ENCODE peak calls at places on chromosome 9, in five cellular contexts. One of them, this sample, is unnamed. For H3K27me3, the result is how much of the 10 kb centered on the place peaks cover.

GRCh38 chr9:113580041-113580953 is 116.8 kb downstream of the RGS3 start:
- DNase-seq in esophagus squamous epithelium: peak
- DNase-seq in iPS DF 6.9: no peak
- DNase-seq in stomach: peak
- DNase-seq in GM23248: peak
- DNase-seq in this sample: no peak

GRCh38 chr9:34555435-34556230 is 32.8 kb upstream of the ENHO start:
- DNase-seq in GM23248: no peak
- DNase-seq in stomach: no peak
- DNase-seq in esophagus squamous epithelium: no peak
- DNase-seq in iPS DF 6.9: no peak
- DNase-seq in this sample: no peak

GRCh38 chr9:11128156-11128555 is 515.4 kb upstream of the PTPRD start:
- DNase-seq in esophagus squamous epithelium: no peak
- DNase-seq in iPS DF 6.9: no peak
- DNase-seq in stomach: no peak
- DNase-seq in GM23248: no peak
- DNase-seq in this sample: no peak

GRCh38 chr9:126842977-126843799 is 17.3 kb upstream of the ZBTB34 start:
- DNase-seq in iPS DF 6.9: no peak
- DNase-seq in stomach: no peak
- DNase-seq in GM23248: no peak
- DNase-seq in esophagus squamous epithelium: no peak
- DNase-seq in this sample: no peak

GRCh38 chr9:78985084-78985738 is 586.6 kb upstream of the TLE4 start:
- DNase-seq in GM23248: peak
- DNase-seq in iPS DF 6.9: no peak
- DNase-seq in esophagus squamous epithelium: no peak
- DNase-seq in stomach: no peak
- DNase-seq in this sample: peak

GRCh38 chr9:37582548-37583157 is 6.5 kb upstream of the FBXO10 start:
- DNase-seq in iPS DF 6.9: no peak
- DNase-seq in esophagus squamous epithelium: no peak
- DNase-seq in stomach: no peak
- DNase-seq in GM23248: peak
- DNase-seq in this sample: peak

GRCh38 chr9:126885089-126885753 is 24.8 kb downstream of the ZBTB34 start:
- DNase-seq in iPS DF 6.9: no peak
- DNase-seq in GM23248: peak
- DNase-seq in stomach: no peak
- DNase-seq in esophagus squamous epithelium: no peak
- DNase-seq in this sample: no peak

GRCh38 chr9:123522921-123523320 is 166.9 kb downstream of the CRB2 start:
- DNase-seq in stomach: no peak
- DNase-seq in GM23248: no peak
- DNase-seq in iPS DF 6.9: no peak
- DNase-seq in esophagus squamous epithelium: no peak
- DNase-seq in this sample: no peak

GRCh38 chr9:75889977-75890540 is 414 bp upstream of the PCSK5 start:
- DNase-seq in GM23248: peak
- DNase-seq in esophagus squamous epithelium: no peak
- DNase-seq in stomach: peak
- DNase-seq in iPS DF 6.9: no peak
- DNase-seq in this sample: peak

GRCh38 chr9:83937861-83938455 is 16.7 kb upstream of the KIF27 start:
- DNase-seq in esophagus squamous epithelium: no peak
- DNase-seq in stomach: no peak
- DNase-seq in iPS DF 6.9: no peak
- DNase-seq in GM23248: peak
- DNase-seq in this sample: no peak

GRCh38 chr9:99016681-99017387 is 73.1 kb downstream of the COL15A1 start:
- DNase-seq in GM23248: no peak
- DNase-seq in iPS DF 6.9: no peak
- DNase-seq in stomach: peak
- DNase-seq in esophagus squamous epithelium: no peak
- DNase-seq in this sample: no peak

GRCh38 chr9:90508940-90509339 is 133.7 kb downstream of the DIRAS2 start:
- DNase-seq in esophagus squamous epithelium: no peak
- DNase-seq in iPS DF 6.9: no peak
- DNase-seq in GM23248: no peak
- DNase-seq in stomach: no peak
- DNase-seq in this sample: no peak

GRCh38 chr9:1328341-1328740 is 278.2 kb downstream of the DMRT2 start:
- DNase-seq in esophagus squamous epithelium: no peak
- DNase-seq in stomach: no peak
- DNase-seq in iPS DF 6.9: no peak
- DNase-seq in GM23248: no peak
- DNase-seq in this sample: no peak

GRCh38 chr9:69867081-69867814 is 46.6 kb downstream of the CFAP95 start:
- DNase-seq in stomach: no peak
- DNase-seq in GM23248: no peak
- DNase-seq in iPS DF 6.9: no peak
- DNase-seq in esophagus squamous epithelium: no peak
- DNase-seq in this sample: no peak

GRCh38 chr9:14205463-14205862 is 108.5 kb downstream of the NFIB start:
- DNase-seq in GM23248: peak
- DNase-seq in stomach: no peak
- DNase-seq in iPS DF 6.9: no peak
- DNase-seq in esophagus squamous epithelium: no peak
- DNase-seq in this sample: peak

GRCh38 chr9:76827286-76828080 is 63.2 kb downstream of the PCA3 start:
- DNase-seq in stomach: no peak
- DNase-seq in esophagus squamous epithelium: no peak
- DNase-seq in iPS DF 6.9: no peak
- DNase-seq in GM23248: no peak
- DNase-seq in this sample: no peak

GRCh38 chr9:18847576-18848275 is 185.3 kb downstream of the SAXO1 start:
- DNase-seq in stomach: peak
- DNase-seq in iPS DF 6.9: no peak
- DNase-seq in GM23248: no peak
- DNase-seq in esophagus squamous epithelium: no peak
- DNase-seq in this sample: no peak

GRCh38 chr9:73038613-73039012 is 85.8 kb upstream of the ALDH1A1 start:
- DNase-seq in esophagus squamous epithelium: no peak
- DNase-seq in iPS DF 6.9: no peak
- DNase-seq in stomach: peak
- DNase-seq in GM23248: peak
- DNase-seq in this sample: no peak

GRCh38 chr9:18887546-18887945 is 145.5 kb downstream of the SAXO1 start:
- DNase-seq in iPS DF 6.9: no peak
- DNase-seq in GM23248: no peak
- DNase-seq in esophagus squamous epithelium: no peak
- DNase-seq in stomach: no peak
- DNase-seq in this sample: no peak

GRCh38 chr9:109512170-109512756 is 14.2 kb upstream of the PTPN3 start:
- DNase-seq in iPS DF 6.9: no peak
- DNase-seq in stomach: no peak
- DNase-seq in GM23248: no peak
- DNase-seq in esophagus squamous epithelium: no peak
- DNase-seq in this sample: no peak

GRCh38 chr9:128505414-128505765 is 871 bp downstream of the GLE1 start:
- DNase-seq in stomach: no peak
- DNase-seq in iPS DF 6.9: no peak
- DNase-seq in GM23248: peak
- DNase-seq in esophagus squamous epithelium: no peak
- DNase-seq in this sample: no peak

GRCh38 chr9:37191403-37192089 is 71.2 kb downstream of the ZCCHC7 start:
- DNase-seq in esophagus squamous epithelium: no peak
- DNase-seq in iPS DF 6.9: no peak
- DNase-seq in stomach: no peak
- DNase-seq in GM23248: no peak
- DNase-seq in this sample: no peak

GRCh38 chr9:23799521-23799920 is 26.5 kb downstream of the ELAVL2 start:
- DNase-seq in iPS DF 6.9: no peak
- DNase-seq in GM23248: no peak
- DNase-seq in esophagus squamous epithelium: no peak
- DNase-seq in stomach: no peak
- DNase-seq in this sample: no peak

GRCh38 chr9:26892251-26893029 is at the start of gene CAAP1:
- DNase-seq in stomach: peak
- DNase-seq in iPS DF 6.9: peak
- DNase-seq in esophagus squamous epithelium: peak
- DNase-seq in GM23248: peak
- DNase-seq in this sample: peak

GRCh38 chr9:131732636-131733340 is 7.1 kb downstream of the RAPGEF1 start:
- DNase-seq in GM23248: no peak
- DNase-seq in stomach: no peak
- DNase-seq in iPS DF 6.9: no peak
- DNase-seq in esophagus squamous epithelium: no peak
- DNase-seq in this sample: no peak

GRCh38 chr9:70229026-70229425 is 29.8 kb upstream of the SMC5 start:
- DNase-seq in esophagus squamous epithelium: no peak
- DNase-seq in iPS DF 6.9: no peak
- DNase-seq in stomach: no peak
- DNase-seq in GM23248: peak
- DNase-seq in this sample: no peak

GRCh38 chr9:18485691-18486090 is 11.7 kb downstream of the ADAMTSL1 start:
- DNase-seq in GM23248: peak
- DNase-seq in stomach: no peak
- DNase-seq in esophagus squamous epithelium: no peak
- DNase-seq in iPS DF 6.9: no peak
- DNase-seq in this sample: no peak

GRCh38 chr9:129569506-129570449 is 51.1 kb downstream of the C9orf50 start:
- DNase-seq in iPS DF 6.9: no peak
- DNase-seq in GM23248: peak
- DNase-seq in stomach: peak
- DNase-seq in esophagus squamous epithelium: no peak
- DNase-seq in this sample: no peak

GRCh38 chr9:124739360-124739759 is 31.8 kb downstream of the NR6A1 start:
- DNase-seq in esophagus squamous epithelium: no peak
- DNase-seq in stomach: no peak
- DNase-seq in GM23248: no peak
- DNase-seq in iPS DF 6.9: no peak
- DNase-seq in this sample: no peak

GRCh38 chr9:124735121-124735520 is 36.0 kb downstream of the NR6A1 start:
- DNase-seq in esophagus squamous epithelium: no peak
- DNase-seq in iPS DF 6.9: no peak
- DNase-seq in GM23248: peak
- DNase-seq in stomach: no peak
- DNase-seq in this sample: no peak

GRCh38 chr9:124730772-124731171 is 40.3 kb downstream of the NR6A1 start:
- DNase-seq in GM23248: no peak
- DNase-seq in iPS DF 6.9: no peak
- DNase-seq in stomach: no peak
- DNase-seq in esophagus squamous epithelium: no peak
- DNase-seq in this sample: no peak

GRCh38 chr9:124733964-124734740 is 37.0 kb downstream of the NR6A1 start:
- DNase-seq in iPS DF 6.9: no peak
- DNase-seq in stomach: no peak
- DNase-seq in esophagus squamous epithelium: no peak
- DNase-seq in GM23248: no peak
- DNase-seq in this sample: no peak
- H3K27ac ChIP-seq in iPS DF 6.9: no peak
- H3K27ac ChIP-seq in stomach: no peak
- H3K27ac ChIP-seq in esophagus squamous epithelium: peak
- H3K27ac ChIP-seq in GM23248: no peak
- H3K27ac ChIP-seq in this sample: no peak

DNA sequence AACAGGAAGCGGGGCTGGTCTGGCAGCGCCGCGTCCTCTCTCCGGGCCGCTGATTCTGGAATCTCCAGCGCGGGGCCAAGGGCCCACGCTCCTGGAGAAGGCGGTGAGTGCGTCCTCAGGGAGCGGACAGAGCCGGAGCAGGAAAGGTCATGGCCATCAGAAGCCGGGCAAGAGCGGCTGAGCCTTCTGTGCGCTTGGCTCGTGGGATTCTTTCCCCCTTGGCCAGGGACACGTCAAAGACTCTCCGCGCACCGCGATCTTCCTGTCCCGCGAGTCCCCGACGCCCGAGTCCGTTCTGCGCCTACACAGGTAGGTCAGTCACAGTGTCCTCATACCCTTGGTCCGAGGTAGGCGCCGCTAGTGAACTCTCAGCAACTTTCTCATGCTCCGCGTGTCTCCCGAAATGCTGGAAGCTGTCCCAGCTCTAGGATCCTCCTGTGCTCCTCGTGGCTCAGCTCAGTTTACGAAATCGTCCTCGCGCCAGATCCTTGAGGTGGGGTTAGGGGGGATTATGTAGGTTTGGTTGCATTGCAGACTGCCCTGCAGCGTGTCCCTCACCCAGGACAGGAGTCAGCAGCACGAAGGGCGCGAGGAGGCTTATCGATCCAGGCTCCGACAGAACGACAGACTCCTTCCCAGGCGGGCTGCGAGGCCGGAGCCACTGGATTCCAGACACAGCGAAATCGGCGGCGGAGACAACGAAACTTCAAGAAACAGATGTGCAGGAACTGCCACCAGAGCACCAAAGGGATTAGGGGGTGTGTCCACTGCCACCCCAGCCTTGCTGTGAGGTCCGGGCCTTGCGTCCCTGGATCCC is 8.7 kb downstream of the LHX6 start:
- DNase-seq in GM23248: peak
- DNase-seq in stomach: no peak
- DNase-seq in esophagus squamous epithelium: no peak
- DNase-seq in iPS DF 6.9: no peak
- DNase-seq in this sample: no peak
- H3K27me3 ChIP-seq in GM23248: half or more
- H3K27me3 ChIP-seq in stomach: half or more
- H3K27me3 ChIP-seq in esophagus squamous epithelium: under half
- H3K27me3 ChIP-seq in iPS DF 6.9: half or more
- H3K27me3 ChIP-seq in this sample: half or more

DNA sequence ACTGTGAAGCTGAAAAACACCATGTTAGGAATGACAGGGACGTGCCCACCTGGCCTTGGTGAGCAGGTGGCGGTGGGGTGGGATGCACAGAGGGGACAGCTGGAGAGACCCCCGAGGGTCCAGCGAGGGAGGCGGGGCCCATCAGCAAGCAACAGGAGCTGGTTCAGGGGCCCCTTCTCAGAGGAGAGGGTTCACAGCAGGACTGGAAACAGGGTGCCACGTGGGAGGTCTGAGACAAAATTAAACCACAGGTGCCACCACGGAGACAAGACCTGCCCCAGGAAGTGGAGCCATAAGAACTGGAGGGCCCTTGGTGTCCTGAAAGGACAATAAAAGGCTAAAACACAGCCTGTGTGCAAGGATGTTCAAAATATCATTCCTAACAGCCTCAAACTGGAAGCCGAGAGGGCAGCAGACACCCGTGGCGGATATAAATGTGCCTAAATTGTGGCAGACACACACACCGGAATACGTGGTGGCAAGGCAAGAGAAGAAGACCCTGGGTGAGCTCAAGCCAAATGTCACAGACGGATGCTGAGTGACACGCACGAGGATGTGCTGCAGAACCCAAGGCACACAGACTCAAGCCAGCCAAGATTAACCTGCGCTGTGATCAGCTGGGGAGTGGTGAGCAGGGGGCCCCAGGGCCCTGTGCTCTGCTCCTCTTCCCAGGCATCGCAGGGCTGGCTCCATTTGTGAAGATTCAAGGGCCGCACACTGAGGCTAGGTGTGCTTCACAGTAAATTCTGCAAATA is 16.6 kb downstream of the SEMA4D start:
- DNase-seq in iPS DF 6.9: no peak
- DNase-seq in esophagus squamous epithelium: no peak
- DNase-seq in stomach: no peak
- DNase-seq in GM23248: no peak
- DNase-seq in this sample: no peak
- H3K27ac ChIP-seq in iPS DF 6.9: no peak
- H3K27ac ChIP-seq in esophagus squamous epithelium: peak
- H3K27ac ChIP-seq in stomach: peak
- H3K27ac ChIP-seq in GM23248: no peak
- H3K27ac ChIP-seq in this sample: no peak

GRCh38 chr9:21754741-21755140 is 47.7 kb upstream of the MTAP start:
- DNase-seq in stomach: no peak
- DNase-seq in esophagus squamous epithelium: no peak
- DNase-seq in GM23248: no peak
- DNase-seq in iPS DF 6.9: no peak
- DNase-seq in this sample: no peak
- H3K27me3 ChIP-seq in stomach: under half
- H3K27me3 ChIP-seq in esophagus squamous epithelium: under half
- H3K27me3 ChIP-seq in GM23248: under half
- H3K27me3 ChIP-seq in iPS DF 6.9: half or more
- H3K27me3 ChIP-seq in this sample: under half